ENCODE peak calls at places on chromosomes 13 and 19, in four cellular contexts. Q is IMR-90, S is NCI-H774, A is lung microvascular endothelial cell. P is an unnamed sample.

GRCh38 chr13:21060063-21060826 is 1.1 kb downstream of the LATS2 start:
- DNase-seq in Q (peak), S (no peak), A (peak), P (peak)

GRCh38 chr13:23384111-23384510 is 49.4 kb downstream of the SACS start:
- DNase-seq in Q (peak), S (no peak), A (no peak), P (no peak)

GRCh38 chr13:113976711-113977684 is 3.1 kb upstream of the C13orf46 start:
- DNase-seq in Q (peak), S (no peak), A (no peak), P (no peak)

GRCh38 chr13:100266026-100266425 is 177.1 kb downstream of the PCCA start:
- DNase-seq in Q (no peak), S (no peak), A (no peak), P (no peak)

GRCh38 chr13:82848766-82849165 is 1033.5 kb downstream of the SLITRK1 start:
- DNase-seq in Q (no peak), S (no peak), A (no peak), P (no peak)

GRCh38 chr19:48468806-48469055 is 438 bp upstream of the CYTH2 start:
- DNase-seq in Q (no peak), S (no peak), A (no peak), P (no peak)

GRCh38 chr19:7513809-7514642 is 1.9 kb upstream of the ZNF358 start:
- DNase-seq in Q (no peak), S (no peak), A (no peak), P (no peak)

GRCh38 chr13:108962652-108963051 is 333.2 kb downstream of the MYO16 start:
- DNase-seq in Q (no peak), S (no peak), A (peak), P (peak)

GRCh38 chr19:39867133-39867532 is 21.0 kb upstream of the FBL start:
- DNase-seq in Q (no peak), S (no peak), A (no peak), P (no peak)

GRCh38 chr19:48171584-48172170 is 1.2 kb downstream of the ZSWIM9 start:
- DNase-seq in Q (no peak), S (no peak), A (no peak), P (no peak)

GRCh38 chr13:114174529-114174941 is 4.5 kb upstream of the CFAP97D2 start:
- DNase-seq in Q (peak), S (no peak), A (peak), P (peak)

GRCh38 chr19:17948474-17948966 is 15.7 kb downstream of the CCDC124 start:
- DNase-seq in Q (no peak), S (no peak), A (no peak), P (no peak)

GRCh38 chr19:41528106-41528505 is 47.9 kb upstream of the CEACAM21 start:
- DNase-seq in Q (no peak), S (no peak), A (no peak), P (peak)

GRCh38 chr19:5131866-5132561 is 163.1 kb downstream of the KDM4B start:
- DNase-seq in Q (no peak), S (no peak), A (no peak), P (no peak)

GRCh38 chr13:100828226-100828625 is 153.6 kb upstream of the TMTC4 start:
- DNase-seq in Q (no peak), S (no peak), A (no peak), P (peak)

GRCh38 chr19:45852145-45852750 is 10.7 kb downstream of the SYMPK start:
- DNase-seq in Q (no peak), S (no peak), A (no peak), P (no peak)